ENCODE peak calls at places on chromosomes 16 and 17, in four cellular contexts. B is BJ, Q is AG04450, Y is ovary. E is an unnamed sample.

GRCh38 chr16:82229800-82230619 is 60.0 kb upstream of the MPHOSPH6 start:
- DNase-seq in Y (peak; percentile 18), Q (peak; percentile 56), B (peak; percentile 6), E (peak; percentile 11)

GRCh38 chr17:10372906-10373305 is at the start of gene MYH13:
- DNase-seq in B (no peak), Q (no peak), Y (no peak), E (no peak)

GRCh38 chr17:66727634-66728570 is 107.0 kb upstream of the CACNG5 start:
- DNase-seq in B (no peak), Y (peak; percentile 55), Q (no peak), E (no peak)

GRCh38 chr16:1105888-1106620 is 10.0 kb upstream of the C1QTNF8 start:
- DNase-seq in Y (peak; percentile 88), Q (peak; percentile 10), B (no peak), E (no peak)

GRCh38 chr16:86931410-86931941 is 353.1 kb downstream of the FOXL1 start:
- DNase-seq in Y (peak; percentile 22), B (peak; percentile 52), Q (peak; percentile 69), E (peak; percentile 47)

GRCh38 chr17:1366234-1366633 is 33.8 kb downstream of the YWHAE start:
- DNase-seq in B (no peak), Y (no peak), Q (no peak), E (no peak)

GRCh38 chr17:27384261-27384701 is 72.0 kb upstream of the KSR1 start:
- DNase-seq in B (peak; percentile 74), Q (peak; percentile 77), Y (no peak), E (peak; percentile 89)

GRCh38 chr17:52154466-52154865 is 4.0 kb downstream of the CA10 start:
- DNase-seq in B (no peak), Y (no peak), Q (no peak), E (no peak)

GRCh38 chr16:29182501-29182900 is 197.6 kb downstream of the LAT start:
- DNase-seq in B (no peak), Q (no peak), Y (no peak), E (no peak)

GRCh38 chr16:1752853-1753252 is 18.5 kb downstream of the NME3 start:
- DNase-seq in Y (no peak), Q (no peak), B (no peak), E (no peak)

GRCh38 chr16:49621240-49622083 is 234.4 kb downstream of the ZNF423 start:
- DNase-seq in Y (no peak), B (no peak), Q (no peak), E (no peak)

DNA sequence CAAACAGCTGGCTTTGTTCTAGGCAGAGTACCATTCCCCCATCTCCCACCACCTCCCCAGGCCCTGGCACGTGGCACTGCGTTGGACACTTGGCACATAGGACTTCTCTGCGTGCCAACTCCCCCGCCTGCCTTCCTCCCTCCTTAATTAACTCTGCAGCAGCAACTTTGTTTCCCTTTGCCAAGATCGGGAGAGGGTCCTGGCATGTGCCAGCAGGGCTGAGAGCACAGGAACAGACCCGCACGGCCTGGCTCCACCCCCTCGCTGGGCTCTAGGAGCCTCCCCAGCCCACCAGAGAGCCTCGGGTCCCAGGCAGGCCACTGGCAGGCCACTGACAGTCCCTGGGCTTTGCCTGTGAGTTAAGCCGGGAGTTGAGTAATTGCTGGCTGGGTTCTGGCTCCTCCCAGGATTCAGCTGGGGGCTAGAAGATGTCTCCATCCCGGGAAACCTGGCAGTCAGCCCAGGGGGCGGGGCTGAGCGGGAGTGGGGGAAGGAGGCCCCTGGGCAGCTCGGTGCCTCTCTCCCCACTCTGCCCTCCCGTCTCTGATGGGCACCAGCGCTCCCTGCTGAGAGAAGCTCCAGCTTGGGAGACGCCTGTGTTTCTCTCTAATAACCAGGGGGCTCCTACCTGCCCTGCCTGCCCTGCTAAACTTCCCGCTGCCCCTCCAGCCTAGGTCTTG is 224.0 kb upstream of the TNRC6C start:
- DNase-seq in B (no peak), Y (peak; percentile 82), Q (no peak), E (peak; percentile 12)
- H3K4me3 ChIP-seq in B (no peak overlapping the region), Y (no peak overlapping the region), Q (no peak overlapping the region), E (no peak overlapping the region)

GRCh38 chr17:39808409-39808997 is 55.6 kb downstream of the IKZF3 start:
- DNase-seq in B (no peak), Y (no peak), Q (no peak), E (no peak)
- H3K4me3 ChIP-seq in B (no peak overlapping the region), Y (no peak overlapping the region), Q (no peak overlapping the region), E (no peak overlapping the region)

GRCh38 chr16:66224186-66224585 is 142.3 kb upstream of the CDH5 start:
- DNase-seq in Y (no peak), B (no peak), Q (no peak), E (no peak)
- H3K4me3 ChIP-seq in Y (no peak overlapping the region), B (no peak overlapping the region), Q (no peak overlapping the region), E (no peak overlapping the region)

DNA sequence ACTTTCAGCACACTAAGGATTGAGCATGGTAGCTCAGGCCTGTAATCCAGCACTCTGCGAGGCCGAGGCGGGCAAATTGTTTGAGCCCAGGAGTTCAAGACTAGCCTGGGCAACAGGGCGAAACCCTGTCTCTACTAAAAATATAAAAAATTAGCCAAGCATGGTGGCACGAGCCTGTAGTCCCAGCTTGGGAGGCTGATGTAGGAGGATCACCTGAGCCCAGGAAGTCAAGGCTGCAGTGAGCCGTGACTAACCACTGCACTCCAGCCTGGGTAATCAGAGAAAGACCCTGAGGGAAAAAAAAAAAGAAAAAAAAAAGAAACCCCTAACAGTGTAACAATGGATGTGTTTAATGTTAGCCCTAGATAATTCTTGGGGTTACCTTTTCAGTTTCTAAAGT is 24.0 kb downstream of the PARN start:
- DNase-seq in B (no peak), Y (no peak), Q (no peak), E (no peak)
- H3K4me3 ChIP-seq in B (no peak overlapping the region), Y (no peak overlapping the region), Q (no peak overlapping the region), E (no peak overlapping the region)

GRCh38 chr17:35733366-35733765 is 1.9 kb downstream of the RASL10B start:
- DNase-seq in B (no peak), Q (no peak), Y (no peak), E (no peak)

GRCh38 chr17:35730400-35731005 is 936 bp upstream of the RASL10B start:
- DNase-seq in B (no peak), Q (no peak), Y (no peak), E (no peak)

GRCh38 chr17:35732806-35733136 is 1.3 kb downstream of the RASL10B start:
- DNase-seq in Y (no peak), B (no peak), Q (no peak), E (no peak)

GRCh38 chr17:35731239-35731931 is at the start of gene RASL10B:
- DNase-seq in B (no peak), Y (peak; percentile 75), Q (no peak), E (no peak)

DNA sequence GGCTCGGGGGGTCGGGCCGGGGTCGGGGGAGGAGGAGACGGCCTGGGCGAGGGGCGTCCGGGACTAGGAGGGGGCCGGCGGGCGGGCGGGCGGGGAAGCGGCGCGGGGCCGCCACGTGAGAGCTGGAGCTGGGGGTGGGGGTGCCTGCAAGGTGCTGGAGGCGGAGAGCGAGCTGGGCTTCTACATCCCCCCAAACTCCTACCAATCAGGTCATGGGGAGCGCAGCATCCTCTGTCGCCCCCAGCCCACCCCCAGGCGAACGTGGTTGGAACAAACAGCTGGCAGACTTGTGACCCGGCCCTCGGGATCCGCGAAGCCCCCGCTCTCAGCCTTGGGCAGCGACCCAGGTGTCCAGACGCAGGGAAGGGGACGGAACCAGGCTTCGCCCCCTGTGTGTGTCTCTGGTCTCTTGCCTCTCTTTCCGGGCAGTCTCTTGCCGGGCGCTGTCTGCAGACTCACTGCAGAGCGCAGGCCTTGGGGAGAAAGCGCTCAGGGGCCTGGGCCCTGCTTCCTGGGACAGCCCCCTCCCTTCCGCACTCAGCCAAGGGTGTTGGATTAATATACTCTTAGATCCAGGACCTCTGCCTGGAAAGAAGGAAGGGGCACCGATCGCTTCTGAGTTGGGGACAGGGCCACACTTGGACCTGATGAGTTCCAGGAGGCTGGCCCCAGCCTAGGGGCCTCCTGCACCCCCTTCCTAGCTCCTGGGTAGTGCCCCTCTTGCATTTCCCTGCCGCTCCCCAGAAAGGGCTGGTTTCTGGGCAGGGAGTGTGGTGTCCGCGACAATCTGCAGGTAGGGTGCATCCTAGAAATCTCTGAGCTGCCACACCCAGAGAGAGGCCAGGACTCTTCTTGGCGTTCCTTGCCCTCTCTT is 730 bp downstream of the RASL10B start:
- DNase-seq in B (no peak), Q (no peak), Y (peak; percentile 53), E (no peak)
- H3K4me3 ChIP-seq in B (peak overlapping the region; percentile 59), Q (peak overlapping the region; percentile 70), Y (peak overlapping the region; percentile 84), E (peak overlapping the region; percentile 60)

GRCh38 chr17:81659038-81659437 is 2.7 kb upstream of the PDE6G start:
- DNase-seq in B (no peak), Q (no peak), Y (no peak), E (no peak)
- H3K4me3 ChIP-seq in B (no peak overlapping the region), Q (no peak overlapping the region), Y (no peak overlapping the region), E (no peak overlapping the region)

GRCh38 chr17:76968707-76969597 is 100.7 kb downstream of the MGAT5B start:
- DNase-seq in Y (no peak), B (no peak), Q (no peak), E (no peak)
- H3K4me3 ChIP-seq in Y (no peak overlapping the region), B (no peak overlapping the region), Q (no peak overlapping the region), E (peak overlapping the region; percentile 12)

GRCh38 chr17:82021728-82022309 is 859 bp downstream of the CENPX start:
- DNase-seq in B (no peak), Y (no peak), Q (no peak), E (no peak)

GRCh38 chr17:82019208-82019727 is 3.4 kb downstream of the CENPX start:
- DNase-seq in Y (no peak), Q (no peak), B (no peak), E (no peak)

GRCh38 chr17:82022310-82022980 is at the start of gene CENPX:
- DNase-seq in Q (no peak), B (no peak), Y (no peak), E (no peak)

GRCh38 chr17:82019905-82020873 is 2.5 kb downstream of the CENPX start:
- DNase-seq in Y (no peak), B (no peak), Q (no peak), E (no peak)

GRCh38 chr17:82020874-82021727 is 1.6 kb downstream of the CENPX start:
- DNase-seq in Q (peak; percentile 53), Y (no peak), B (no peak), E (peak; percentile 18)
- H3K4me3 ChIP-seq in Q (peak overlapping the region; percentile 80), Y (no peak overlapping the region), B (no peak overlapping the region), E (peak overlapping the region; percentile 90)

GRCh38 chr17:44361292-44362055 is 2.2 kb downstream of the FAM171A2 start:
- DNase-seq in Q (no peak), B (no peak), Y (no peak), E (no peak)

GRCh38 chr17:44362479-44362963 is 1.1 kb downstream of the FAM171A2 start:
- DNase-seq in Q (no peak), B (no peak), Y (no peak), E (no peak)

GRCh38 chr17:44362964-44363612 is 565 bp downstream of the FAM171A2 start:
- DNase-seq in B (no peak), Y (no peak), Q (no peak), E (no peak)

GRCh38 chr17:44360826-44361225 is 2.8 kb downstream of the FAM171A2 start:
- DNase-seq in Q (peak; percentile 32), Y (peak; percentile 69), B (no peak), E (no peak)

GRCh38 chr17:44362056-44362355 is 1.6 kb downstream of the FAM171A2 start:
- DNase-seq in Y (no peak), Q (no peak), B (no peak), E (no peak)
- H3K4me3 ChIP-seq in Y (no peak overlapping the region), Q (peak overlapping the region; percentile 71), B (no peak overlapping the region), E (peak overlapping the region; percentile 84)